ENCODE peak calls at places on chromosomes 4 and X, in four cellular contexts. N, M, Q and V are unnamed samples. For H3K9me3, the result is how much of the 10 kb centered on the place peaks cover.

GRCh38 chrX:109283870-109284269 is 198.0 kb downstream of the GUCY2F start:
- DNase-seq in M (no peak), Q (no peak), N (no peak), V (no peak)

GRCh38 chr4:61549356-61549755 is 349.2 kb downstream of the ADGRL3 start:
- DNase-seq in M (no peak), Q (no peak), N (no peak), V (no peak)

GRCh38 chr4:158255727-158256324 is 45.5 kb downstream of the TMEM144 start:
- DNase-seq in Q (no peak), N (no peak), M (no peak), V (no peak)

GRCh38 chr4:127698789-127699200 is 31.4 kb upstream of the SLC25A31 start:
- DNase-seq in M (no peak), N (no peak), Q (no peak), V (no peak)

GRCh38 chrX:119453202-119453601 is 15.0 kb upstream of the SLC25A5 start:
- DNase-seq in N (no peak), Q (no peak), M (no peak), V (no peak)

GRCh38 chr4:79576480-79576803 is 168.4 kb upstream of the GK2 start:
- DNase-seq in M (no peak), N (no peak), Q (no peak), V (peak)

GRCh38 chrX:23901805-23902204 is 5.9 kb downstream of the APOO start:
- DNase-seq in N (peak), Q (no peak), M (no peak), V (no peak)

GRCh38 chr4:38572798-38573197 is 91.2 kb upstream of the KLF3 start:
- DNase-seq in M (no peak), Q (no peak), N (no peak), V (no peak)

GRCh38 chr4:185307136-185307950 is 88.4 kb downstream of the LRP2BP start:
- DNase-seq in M (no peak), N (peak), Q (no peak), V (no peak)

GRCh38 chrX:2150722-2151121 is 350.1 kb downstream of the DHRSX start:
- DNase-seq in N (no peak), Q (no peak), M (no peak), V (no peak)
- H3K9me3 ChIP-seq in N (under half), Q (under half), M (under half), V (under half)

GRCh38 chrX:78543281-78543680 is 115.8 kb downstream of the RTL3 start:
- DNase-seq in N (no peak), Q (no peak), M (no peak), V (no peak)

GRCh38 chrX:78545233-78545632 is 113.9 kb downstream of the RTL3 start:
- DNase-seq in N (no peak), M (no peak), Q (no peak), V (no peak)

DNA sequence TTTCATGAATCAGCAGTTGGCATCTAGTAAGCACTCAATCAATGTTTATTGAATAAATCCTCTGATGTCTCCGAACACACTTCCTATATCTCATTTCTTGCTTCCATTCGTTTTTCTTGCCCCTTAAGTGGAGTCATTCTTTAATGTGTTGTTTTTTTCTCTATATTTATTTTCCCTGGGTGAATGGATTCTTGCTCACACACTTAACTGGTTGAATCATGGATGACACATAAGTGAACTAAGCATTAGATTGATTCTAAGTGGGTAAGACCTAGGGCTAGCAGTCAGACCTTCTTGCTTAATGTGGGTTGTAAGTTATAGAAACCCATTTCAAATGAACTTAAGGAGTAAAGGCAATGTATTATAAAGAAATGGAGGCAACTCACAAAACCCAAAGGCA is 111.1 kb downstream of the RTL3 start:
- DNase-seq in M (no peak), Q (no peak), N (no peak), V (no peak)
- H3K9me3 ChIP-seq in M (under half), Q (under half), N (under half), V (under half)

DNA sequence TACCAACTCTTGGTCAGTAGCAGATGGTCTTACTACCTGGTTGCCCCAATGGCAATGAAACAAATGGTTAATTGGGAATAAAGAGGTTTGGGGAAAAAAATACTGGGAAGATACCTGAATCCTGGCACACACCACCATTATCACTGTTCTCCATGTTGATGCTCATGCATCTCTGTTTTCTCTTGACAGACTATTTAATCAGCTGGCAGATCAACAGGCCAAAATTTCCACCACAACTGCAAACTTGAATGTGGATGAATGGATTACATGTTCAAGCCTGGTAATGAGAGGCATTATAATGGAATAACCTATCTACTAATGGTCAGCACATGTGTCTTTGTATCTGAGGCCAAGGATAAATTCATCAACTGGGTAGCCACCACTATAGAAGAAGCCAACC is 45.7 kb downstream of the ZNF721 start:
- DNase-seq in N (no peak), M (no peak), Q (no peak), V (no peak)
- H3K9me3 ChIP-seq in N (half or more), M (half or more), Q (half or more), V (under half)

GRCh38 chr4:146621-147020 is 22.3 kb downstream of the ZNF718 start:
- DNase-seq in M (no peak), Q (no peak), N (no peak), V (no peak)
- H3K9me3 ChIP-seq in M (half or more), Q (half or more), N (half or more), V (under half)

GRCh38 chr4:9709724-9710123 is 71.7 kb upstream of the DRD5 start:
- DNase-seq in Q (no peak), N (no peak), M (no peak), V (no peak)
- H3K9me3 ChIP-seq in Q (under half), N (under half), M (under half), V (under half)